ENCODE peak calls at places on chromosomes 2 and 18, in four cellular contexts. One of them, this sample, is unnamed.

GRCh38 chr2:89825034-89825433 is 1133.6 kb downstream of the RPIA start:
- DNase-seq in iris pigment epithelial cell: no peak
- DNase-seq in HEK293T: no peak
- DNase-seq in NCI-H2171 treated with DMSO at 0.1 percent for 48 hours: no peak
- DNase-seq in this sample: no peak

GRCh38 chr2:241014764-241015163 is 16.3 kb downstream of the SNED1 start:
- DNase-seq in NCI-H2171 treated with DMSO at 0.1 percent for 48 hours: no peak
- DNase-seq in iris pigment epithelial cell: no peak
- DNase-seq in HEK293T: no peak
- DNase-seq in this sample: no peak

GRCh38 chr2:219179601-219180465 is 1.8 kb downstream of the RETREG2 start:
- DNase-seq in NCI-H2171 treated with DMSO at 0.1 percent for 48 hours: no peak
- DNase-seq in HEK293T: no peak
- DNase-seq in iris pigment epithelial cell: no peak
- DNase-seq in this sample: no peak

GRCh38 chr18:8882632-8883408 is 177.5 kb downstream of the MTCL1 start:
- DNase-seq in HEK293T: no peak
- DNase-seq in iris pigment epithelial cell: no peak
- DNase-seq in NCI-H2171 treated with DMSO at 0.1 percent for 48 hours: peak
- DNase-seq in this sample: no peak

GRCh38 chr2:160994141-160995002 is 165.9 kb upstream of the TANK start:
- DNase-seq in NCI-H2171 treated with DMSO at 0.1 percent for 48 hours: peak
- DNase-seq in HEK293T: peak
- DNase-seq in iris pigment epithelial cell: peak
- DNase-seq in this sample: peak

GRCh38 chr2:84906108-84906899 is 848 bp downstream of the TMSB10 start:
- DNase-seq in HEK293T: no peak
- DNase-seq in NCI-H2171 treated with DMSO at 0.1 percent for 48 hours: no peak
- DNase-seq in iris pigment epithelial cell: no peak
- DNase-seq in this sample: no peak

GRCh38 chr2:128260239-128261138 is 58.2 kb downstream of the HS6ST1 start:
- DNase-seq in NCI-H2171 treated with DMSO at 0.1 percent for 48 hours: no peak
- DNase-seq in iris pigment epithelial cell: peak
- DNase-seq in HEK293T: no peak
- DNase-seq in this sample: no peak

GRCh38 chr2:20050104-20050711 is 1.2 kb downstream of the LAPTM4A start:
- DNase-seq in HEK293T: no peak
- DNase-seq in iris pigment epithelial cell: peak
- DNase-seq in NCI-H2171 treated with DMSO at 0.1 percent for 48 hours: peak
- DNase-seq in this sample: peak

GRCh38 chr2:20532634-20533437 is 86.0 kb downstream of the RHOB start:
- DNase-seq in HEK293T: no peak
- DNase-seq in iris pigment epithelial cell: no peak
- DNase-seq in NCI-H2171 treated with DMSO at 0.1 percent for 48 hours: no peak
- DNase-seq in this sample: no peak

GRCh38 chr2:205245001-205245400 is 437.3 kb upstream of the NRP2 start:
- DNase-seq in iris pigment epithelial cell: no peak
- DNase-seq in NCI-H2171 treated with DMSO at 0.1 percent for 48 hours: no peak
- DNase-seq in HEK293T: no peak
- DNase-seq in this sample: no peak

GRCh38 chr2:1659951-1660565 is 84.3 kb downstream of the PXDN start:
- DNase-seq in iris pigment epithelial cell: no peak
- DNase-seq in NCI-H2171 treated with DMSO at 0.1 percent for 48 hours: no peak
- DNase-seq in HEK293T: no peak
- DNase-seq in this sample: no peak

GRCh38 chr2:167817908-167818307 is 429.5 kb downstream of the STK39 start:
- DNase-seq in NCI-H2171 treated with DMSO at 0.1 percent for 48 hours: no peak
- DNase-seq in iris pigment epithelial cell: no peak
- DNase-seq in HEK293T: no peak
- DNase-seq in this sample: no peak

GRCh38 chr18:673769-674168 is 16.3 kb downstream of the TYMS start:
- DNase-seq in HEK293T: no peak
- DNase-seq in NCI-H2171 treated with DMSO at 0.1 percent for 48 hours: no peak
- DNase-seq in iris pigment epithelial cell: no peak
- DNase-seq in this sample: no peak

GRCh38 chr2:242098445-242099128 is 229.1 kb downstream of the RTP5 start:
- DNase-seq in iris pigment epithelial cell: peak
- DNase-seq in HEK293T: no peak
- DNase-seq in NCI-H2171 treated with DMSO at 0.1 percent for 48 hours: no peak
- DNase-seq in this sample: peak

GRCh38 chr2:866009-866680 is 84.5 kb upstream of the SNTG2 start:
- DNase-seq in HEK293T: no peak
- DNase-seq in NCI-H2171 treated with DMSO at 0.1 percent for 48 hours: no peak
- DNase-seq in iris pigment epithelial cell: no peak
- DNase-seq in this sample: no peak

GRCh38 chr18:57844319-57844718 is 41.2 kb upstream of the ATP8B1 start:
- DNase-seq in HEK293T: no peak
- DNase-seq in NCI-H2171 treated with DMSO at 0.1 percent for 48 hours: no peak
- DNase-seq in iris pigment epithelial cell: no peak
- DNase-seq in this sample: no peak

GRCh38 chr2:102442967-102443828 is 20.2 kb downstream of the IL18RAP start:
- DNase-seq in iris pigment epithelial cell: peak
- DNase-seq in HEK293T: peak
- DNase-seq in NCI-H2171 treated with DMSO at 0.1 percent for 48 hours: peak
- DNase-seq in this sample: peak

GRCh38 chr2:183242937-183243336 is 118.7 kb downstream of the NUP35 start:
- DNase-seq in iris pigment epithelial cell: peak
- DNase-seq in HEK293T: no peak
- DNase-seq in NCI-H2171 treated with DMSO at 0.1 percent for 48 hours: peak
- DNase-seq in this sample: peak

GRCh38 chr2:241490444-241490760 is 18.0 kb downstream of the STK25 start:
- DNase-seq in iris pigment epithelial cell: no peak
- DNase-seq in HEK293T: no peak
- DNase-seq in NCI-H2171 treated with DMSO at 0.1 percent for 48 hours: no peak
- DNase-seq in this sample: no peak

GRCh38 chr2:21326152-21326551 is 202.4 kb downstream of the TDRD15 start:
- DNase-seq in iris pigment epithelial cell: no peak
- DNase-seq in NCI-H2171 treated with DMSO at 0.1 percent for 48 hours: peak
- DNase-seq in HEK293T: no peak
- DNase-seq in this sample: no peak